ENCODE peak calls at places on chromosomes 7 and 10, in six cellular contexts. U, H, A, G, P and X are unnamed samples.

GRCh38 chr10:92691042-92691590 is 1.4 kb downstream of the HHEX start:
- DNase-seq in U (no peak), P (no peak), G (peak), H (no peak), A (no peak), X (peak)

GRCh38 chr7:48183370-48183743 is 12.1 kb downstream of the ABCA13 start:
- DNase-seq in P (no peak), H (no peak), A (no peak), G (no peak), U (no peak), X (no peak)

GRCh38 chr10:11782793-11783557 is 40.2 kb upstream of the PROSER2 start:
- DNase-seq in U (peak), H (peak), P (peak), A (peak), G (no peak), X (no peak)

GRCh38 chr10:132199854-132200311 is 13.1 kb downstream of the DPYSL4 start:
- DNase-seq in G (no peak), U (no peak), A (no peak), P (no peak), H (no peak), X (no peak)

GRCh38 chr10:104518891-104519290 is 122.2 kb upstream of the SORCS3 start:
- DNase-seq in A (no peak), H (no peak), U (no peak), P (no peak), G (no peak), X (no peak)

GRCh38 chr10:48461623-48462481 is 143.0 kb downstream of the ARHGAP22 start:
- DNase-seq in G (no peak), A (no peak), U (no peak), P (no peak), H (no peak), X (peak)

GRCh38 chr10:90136731-90137316 is 435.4 kb downstream of the KIF20B start:
- DNase-seq in U (no peak), G (no peak), A (peak), H (peak), P (peak), X (no peak)

GRCh38 chr10:120961720-120962259 is 110.6 kb downstream of the WDR11 start:
- DNase-seq in G (no peak), A (no peak), U (no peak), P (no peak), H (no peak), X (no peak)

GRCh38 chr10:116690356-116691078 is 51.8 kb downstream of the HSPA12A start:
- DNase-seq in A (no peak), P (no peak), H (peak), U (no peak), G (no peak), X (peak)

GRCh38 chr10:101489355-101489754 is 98.7 kb downstream of the POLL start:
- DNase-seq in H (peak), U (no peak), P (no peak), A (no peak), G (no peak), X (no peak)

GRCh38 chr10:13717936-13718772 is 131.4 kb downstream of the PRPF18 start:
- DNase-seq in H (peak), P (no peak), G (peak), A (no peak), U (peak), X (peak)

GRCh38 chr7:51317582-51317910 is 937 bp upstream of the COBL start:
- DNase-seq in G (no peak), U (no peak), P (no peak), H (no peak), A (no peak), X (no peak)

GRCh38 chr7:151060416-151061234 is 1.2 kb downstream of the SLC4A2 start:
- DNase-seq in U (peak), H (peak), P (peak), A (no peak), G (no peak), X (peak)

GRCh38 chr10:82796510-82796909 is 921.5 kb downstream of the NRG3 start:
- DNase-seq in H (peak), A (no peak), P (no peak), G (no peak), U (no peak), X (no peak)

GRCh38 chr7:114979388-114979787 is 57.5 kb downstream of the MDFIC start:
- DNase-seq in U (peak), A (peak), G (peak), H (peak), P (no peak), X (peak)

GRCh38 chr7:96135241-96135640 is 186.7 kb downstream of the SLC25A13 start:
- DNase-seq in G (no peak), U (peak), H (no peak), P (no peak), A (no peak), X (no peak)

GRCh38 chr7:155341463-155341983 is 43.8 kb downstream of the INSIG1 start:
- DNase-seq in A (no peak), G (no peak), H (no peak), U (no peak), P (no peak), X (no peak)

GRCh38 chr10:5565671-5566581 is 41.2 kb downstream of the CALML3 start:
- DNase-seq in H (no peak), P (no peak), A (no peak), G (no peak), U (no peak), X (no peak)

GRCh38 chr10:133176546-133176945 is 16.5 kb downstream of the KNDC1 start:
- DNase-seq in U (no peak), A (no peak), H (no peak), G (no peak), P (no peak), X (no peak)

GRCh38 chr10:73641272-73642060 is at the start of gene MYOZ1:
- DNase-seq in G (no peak), A (no peak), H (no peak), P (no peak), U (peak), X (no peak)

GRCh38 chr10:75972494-75973276 is 541.3 kb downstream of the LRMDA start:
- DNase-seq in A (no peak), H (peak), G (no peak), U (no peak), P (no peak), X (no peak)

GRCh38 chr10:63683223-63683622 is 162.0 kb downstream of the REEP3 start:
- DNase-seq in A (no peak), G (no peak), P (no peak), U (no peak), H (no peak), X (no peak)

GRCh38 chr7:150357277-150357676 is 11.3 kb upstream of the REPIN1 start:
- DNase-seq in P (no peak), H (no peak), A (no peak), U (no peak), G (no peak), X (no peak)

GRCh38 chr7:25959168-25959734 is 192.7 kb upstream of the NFE2L3 start:
- DNase-seq in H (no peak), G (no peak), A (no peak), U (no peak), P (no peak), X (no peak)

GRCh38 chr7:107995184-107996071 is 7.5 kb downstream of the LAMB1 start:
- DNase-seq in A (no peak), U (peak), G (no peak), H (peak), P (peak), X (peak)

GRCh38 chr10:24721254-24722106 is 2.2 kb downstream of the ARHGAP21 start:
- DNase-seq in H (no peak), U (peak), A (no peak), P (no peak), G (peak), X (peak)

GRCh38 chr7:139960158-139960557 is 102.6 kb downstream of the PARP12 start:
- DNase-seq in A (no peak), U (no peak), G (no peak), P (no peak), H (peak), X (no peak)

GRCh38 chr10:101141622-101142532 is 10.8 kb downstream of the TLX1 start:
- DNase-seq in G (peak), P (peak), U (peak), H (peak), A (peak), X (peak)

GRCh38 chr7:99563650-99564049 is 5.2 kb downstream of the ZNF655 start:
- DNase-seq in U (peak), G (no peak), P (no peak), H (peak), A (no peak), X (no peak)

GRCh38 chr10:16992611-16993119 is 136.9 kb downstream of the CUBN start:
- DNase-seq in A (no peak), H (peak), G (no peak), U (no peak), P (no peak), X (no peak)
- H3K4me3 ChIP-seq in A (no peak), H (peak), G (no peak), U (no peak), P (no peak), X (peak)

GRCh38 chr7:30751696-30752273 is at the start of gene INMT:
- DNase-seq in H (peak), P (no peak), G (no peak), A (no peak), U (no peak), X (peak)

GRCh38 chr7:30750574-30751256 is 1.2 kb upstream of the INMT start:
- DNase-seq in G (peak), A (no peak), H (peak), U (no peak), P (no peak), X (peak)

GRCh38 chr7:30750010-30750409 is 1.9 kb upstream of the INMT start:
- DNase-seq in P (no peak), U (no peak), H (no peak), A (no peak), G (no peak), X (no peak)

GRCh38 chr7:30752484-30752883 is 549 bp downstream of the INMT start:
- DNase-seq in P (no peak), A (no peak), H (no peak), U (no peak), G (no peak), X (no peak)

DNA sequence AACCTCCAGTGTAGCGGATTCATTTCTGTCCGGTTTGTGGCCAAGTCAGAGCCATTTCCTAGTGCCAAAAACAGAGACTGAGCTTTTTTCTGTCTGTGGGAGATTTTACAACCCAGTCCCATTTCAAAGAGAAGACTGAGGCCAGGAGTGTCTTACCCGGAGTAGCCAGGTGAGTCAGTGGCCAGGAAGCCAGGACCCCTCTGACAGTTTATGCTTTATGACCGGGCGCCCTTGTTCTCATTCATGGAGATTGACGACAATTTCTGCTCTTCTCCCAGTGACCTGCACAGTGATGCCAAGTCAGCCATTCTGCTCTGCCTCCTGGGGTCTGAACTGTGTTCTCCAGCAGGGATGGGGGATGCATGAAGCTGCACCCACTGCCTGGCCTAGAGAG is 681 bp upstream of the INMT start:
- DNase-seq in G (no peak), H (no peak), A (no peak), U (no peak), P (no peak), X (no peak)
- H3K4me3 ChIP-seq in G (no peak), H (no peak), A (no peak), U (no peak), P (no peak), X (peak)

GRCh38 chr10:98267894-98268693 is at the start of gene LOXL4:
- DNase-seq in G (no peak), H (peak), A (no peak), U (no peak), P (peak), X (no peak)

GRCh38 chr10:98265403-98266378 is 2.3 kb downstream of the LOXL4 start:
- DNase-seq in A (no peak), G (no peak), H (no peak), P (no peak), U (no peak), X (no peak)

GRCh38 chr10:98266647-98267046 is 1.3 kb downstream of the LOXL4 start:
- DNase-seq in H (no peak), P (no peak), A (no peak), U (no peak), G (no peak), X (no peak)

GRCh38 chr10:98268694-98269386 is 846 bp upstream of the LOXL4 start:
- DNase-seq in A (no peak), H (peak), P (no peak), G (no peak), U (no peak), X (no peak)

GRCh38 chr10:98267069-98267893 is 713 bp downstream of the LOXL4 start:
- DNase-seq in H (no peak), A (no peak), U (no peak), G (no peak), P (no peak), X (no peak)
- H3K4me3 ChIP-seq in H (peak), A (peak), U (peak), G (no peak), P (peak), X (peak)

GRCh38 chr10:103396067-103396788 is at the start of the genes ATP5MK and PDCD11:
- DNase-seq in U (peak), P (peak), A (peak), G (peak), H (peak), X (peak)

GRCh38 chr10:103396789-103397087 is 312 bp downstream of the PDCD11 start:
- DNase-seq in P (no peak), H (peak), G (no peak), U (no peak), A (no peak), X (no peak)

GRCh38 chr10:103394180-103394579 is 2.1 kb downstream of the ATP5MK start:
- DNase-seq in H (no peak), A (no peak), P (no peak), U (no peak), G (no peak), X (no peak)

GRCh38 chr10:103397191-103397825 is 882 bp downstream of the PDCD11 start:
- DNase-seq in A (no peak), P (no peak), H (no peak), U (peak), G (no peak), X (no peak)

DNA sequence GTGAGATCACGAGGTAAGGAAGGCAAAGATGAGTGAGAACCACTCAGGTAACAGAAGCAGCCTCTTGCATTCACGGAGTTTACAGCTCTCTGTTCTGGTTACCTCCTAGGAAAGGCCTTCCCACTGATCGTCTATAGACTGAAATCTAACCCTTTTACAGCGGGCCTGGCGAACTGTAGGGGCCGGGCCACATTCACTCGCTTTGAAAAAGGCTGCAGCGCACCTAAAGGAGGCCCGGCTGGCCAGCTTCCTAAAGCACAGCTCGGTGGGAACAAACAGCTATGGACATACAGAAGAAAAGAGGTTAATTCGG is 565 bp downstream of the ATP5MK start:
- DNase-seq in H (peak), G (no peak), P (peak), A (no peak), U (no peak), X (no peak)
- H3K4me3 ChIP-seq in H (peak), G (peak), P (peak), A (peak), U (peak), X (peak)

GRCh38 chr7:31398815-31399214 is 58.3 kb upstream of the NEUROD6 start:
- DNase-seq in U (no peak), A (no peak), P (no peak), H (no peak), G (no peak), X (no peak)
- H3K4me3 ChIP-seq in U (no peak), A (no peak), P (no peak), H (no peak), G (no peak), X (no peak)

GRCh38 chr7:90957883-90958282 is 306.4 kb upstream of the FZD1 start:
- DNase-seq in P (no peak), U (no peak), A (no peak), G (no peak), H (peak), X (no peak)
- H3K4me3 ChIP-seq in P (no peak), U (no peak), A (no peak), G (no peak), H (no peak), X (no peak)

GRCh38 chr7:104034679-104035078 is 45.2 kb upstream of the RELN start:
- DNase-seq in H (no peak), U (no peak), P (no peak), A (no peak), G (no peak), X (no peak)

GRCh38 chr7:104035351-104035750 is 45.9 kb upstream of the RELN start:
- DNase-seq in A (no peak), H (no peak), U (no peak), P (no peak), G (no peak), X (no peak)

GRCh38 chr7:104040666-104041065 is 51.2 kb upstream of the RELN start:
- DNase-seq in P (no peak), G (no peak), H (no peak), U (no peak), A (no peak), X (no peak)

GRCh38 chr7:104039363-104039762 is 49.9 kb upstream of the RELN start:
- DNase-seq in H (no peak), G (no peak), U (no peak), P (no peak), A (no peak), X (no peak)

DNA sequence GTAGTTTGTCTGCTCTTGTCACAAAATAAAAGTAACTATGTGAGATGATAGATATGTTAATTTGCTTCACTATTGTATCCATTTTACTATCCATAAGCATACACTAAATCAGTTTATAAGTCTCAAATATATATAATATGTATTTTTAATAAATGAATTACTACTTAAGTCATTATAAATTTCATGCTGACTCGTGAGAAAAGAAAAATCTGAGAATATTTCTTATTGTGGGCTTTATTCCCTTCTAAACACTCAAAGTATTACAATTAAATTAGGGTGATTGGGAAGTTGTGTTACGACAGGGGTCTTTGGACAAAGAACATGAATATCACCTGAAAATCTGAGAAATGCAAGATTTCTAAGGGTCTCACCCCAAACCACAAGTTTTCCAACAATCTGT is 48.7 kb upstream of the RELN start:
- DNase-seq in P (no peak), U (no peak), H (no peak), G (no peak), A (no peak), X (no peak)
- H3K4me3 ChIP-seq in P (no peak), U (no peak), H (no peak), G (no peak), A (no peak), X (no peak)